ENCODE peak calls at places on chromosomes 6 and 20, in six cellular contexts. W is activated T-helper 1 cell treated with anti-CD3 and anti-CD28 coated beads, Interleukin-12 subunit alpha, Interleukin-12 subunit beta, Interleukin-2, Interleukin-4 antibody, amounts not matched to agents 30 ng/mL and 10 ng/mL and 1 ng/mL, durations not matched to agents 14 hours and 24 hours and 36 hours; K is activated T-cell treated with anti-CD3 and anti-CD28 coated beads for 1 hour; G is NCI-H1092 treated with DMSO at 0.1 percent for 48 hours; Q is Calu3; Y is cardiac fibroblast. I is an unnamed sample.
A peak's percentile ranks its signal among the peaks of the same experiment; 100 is the strongest.

GRCh38 chr20:24966317-24967012 is 17.4 kb downstream of the CST7 start:
- DNase-seq in W (no peak), K (no peak), G (no peak), Q (no peak), Y (no peak), I (no peak)

GRCh38 chr20:32761417-32761830 is 761 bp upstream of the DNMT3B start:
- DNase-seq in W (no peak), K (no peak), G (no peak), Q (no peak), Y (no peak), I (no peak)

GRCh38 chr6:163383912-163384311 is 30.6 kb upstream of the QKI start:
- DNase-seq in W (no peak), K (no peak), G (no peak), Q (no peak), Y (no peak), I (no peak)

GRCh38 chr6:138734585-138734984 is 39.0 kb upstream of the CCDC28A start:
- DNase-seq in W (no peak), K (no peak), G (no peak), Q (no peak), Y (no peak), I (no peak)

GRCh38 chr6:70277480-70277879 is 25.4 kb downstream of the COL9A1 start:
- DNase-seq in W (no peak), K (no peak), G (no peak), Q (no peak), Y (peak; percentile 63), I (no peak)

GRCh38 chr6:165804331-165805066 is 141.5 kb upstream of the PDE10A start:
- DNase-seq in W (no peak), K (no peak), G (no peak), Q (no peak), Y (peak; percentile 48), I (no peak)

GRCh38 chr6:110063864-110064263 is 85.8 kb downstream of the GPR6 start:
- DNase-seq in W (peak; percentile 10), K (no peak), G (no peak), Q (no peak), Y (no peak), I (no peak)

GRCh38 chr6:166627875-166628849 is 1.1 kb upstream of the RPS6KA2 start:
- DNase-seq in W (peak; percentile 53), K (peak; percentile 38), G (peak; percentile 83), Q (peak; percentile 54), Y (peak; percentile 58), I (peak; percentile 56)

GRCh38 chr6:35610830-35611229 is 77.9 kb downstream of the FKBP5 start:
- DNase-seq in W (no peak), K (no peak), G (no peak), Q (no peak), Y (no peak), I (no peak)

GRCh38 chr20:3670511-3670910 is 7.3 kb upstream of the GFRA4 start:
- DNase-seq in W (no peak), K (no peak), G (no peak), Q (peak; percentile 9), Y (no peak), I (no peak)

I was measured in activated B cell treated with CpG ODN at 0.5 μM for 24 hours.